ENCODE peak calls at places on chromosomes 2 and 18, in five cellular contexts. G is transverse colon, H is gastrocnemius medialis, K is IMR-90, W is A549. C is an unnamed sample.
A peak's percentile ranks its signal among the peaks of the same experiment; 100 is the strongest.

GRCh38 chr2:159879061-159879604 is 81.1 kb upstream of the CD302 start:
- DNase-seq in G (no peak), H (no peak), K (peak; percentile 70), W (no peak), C (no peak)

GRCh38 chr2:138207531-138207930 is 243.3 kb downstream of the HNMT start:
- DNase-seq in G (no peak), H (no peak), K (no peak), W (no peak), C (no peak)

GRCh38 chr2:197209742-197210408 is 100.7 kb downstream of the ANKRD44 start:
- DNase-seq in G (no peak), H (no peak), K (no peak), W (no peak), C (no peak)

GRCh38 chr2:216657963-216658362 is 24.7 kb downstream of the IGFBP2 start:
- DNase-seq in G (no peak), H (no peak), K (no peak), W (no peak), C (no peak)

GRCh38 chr2:109353806-109354745 is 225.1 kb downstream of the SH3RF3 start:
- DNase-seq in G (no peak), H (no peak), K (no peak), W (no peak), C (no peak)

GRCh38 chr2:227504700-227505099 is 32.7 kb downstream of the AGFG1 start:
- DNase-seq in G (no peak), H (no peak), K (no peak), W (no peak), C (no peak)

GRCh38 chr18:55603775-55604174 is 15.8 kb upstream of the TCF4 start:
- DNase-seq in G (no peak), H (no peak), K (no peak), W (no peak), C (no peak)

GRCh38 chr2:47026738-47027531 is 111.3 kb upstream of the MCFD2 start:
- DNase-seq in G (no peak), H (no peak), K (no peak), W (no peak), C (no peak)

GRCh38 chr2:54013996-54014395 is 43.2 kb upstream of the PSME4 start:
- DNase-seq in G (no peak), H (no peak), K (no peak), W (no peak), C (no peak)

GRCh38 chr2:207936380-207936779 is 88.9 kb downstream of the PLEKHM3 start:
- DNase-seq in G (no peak), H (no peak), K (no peak), W (no peak), C (no peak)

GRCh38 chr2:64582774-64583340 is 58.7 kb downstream of the AFTPH start:
- DNase-seq in G (no peak), H (no peak), K (no peak), W (no peak), C (no peak)

GRCh38 chr18:812123-812672 is at the start of gene YES1:
- DNase-seq in G (peak; percentile 84), H (peak; percentile 51), K (peak; percentile 61), W (peak; percentile 59), C (peak; percentile 68)

GRCh38 chr2:59395119-59395518 is 1154.0 kb upstream of the FANCL start:
- DNase-seq in G (no peak), H (no peak), K (no peak), W (no peak), C (no peak)

GRCh38 chr18:36316246-36316645 is 18.7 kb downstream of the FHOD3 start:
- DNase-seq in G (no peak), H (no peak), K (no peak), W (no peak), C (no peak)

GRCh38 chr2:237441605-237442004 is 27.6 kb upstream of the COL6A3 start:
- DNase-seq in G (no peak), H (no peak), K (peak; percentile 89), W (no peak), C (no peak)

GRCh38 chr2:232491139-232491780 is 3.6 kb upstream of the ECEL1 start:
- DNase-seq in G (no peak), H (no peak), K (no peak), W (no peak), C (no peak)

GRCh38 chr2:130183500-130184373 is 1.7 kb downstream of the MZT2B start:
- DNase-seq in G (no peak), H (no peak), K (peak; percentile 11), W (no peak), C (no peak)

GRCh38 chr2:226660524-226660923 is 139.1 kb downstream of the IRS1 start:
- DNase-seq in G (peak; percentile 42), H (peak; percentile 61), K (peak; percentile 85), W (no peak), C (no peak)

GRCh38 chr18:35005963-35006577 is 35.1 kb upstream of the MAPRE2 start:
- DNase-seq in G (no peak), H (no peak), K (peak; percentile 70), W (peak; percentile 42), C (no peak)

GRCh38 chr18:56380682-56381081 is 257.7 kb downstream of the TXNL1 start:
- DNase-seq in G (no peak), H (no peak), K (no peak), W (no peak), C (no peak)

DNA sequence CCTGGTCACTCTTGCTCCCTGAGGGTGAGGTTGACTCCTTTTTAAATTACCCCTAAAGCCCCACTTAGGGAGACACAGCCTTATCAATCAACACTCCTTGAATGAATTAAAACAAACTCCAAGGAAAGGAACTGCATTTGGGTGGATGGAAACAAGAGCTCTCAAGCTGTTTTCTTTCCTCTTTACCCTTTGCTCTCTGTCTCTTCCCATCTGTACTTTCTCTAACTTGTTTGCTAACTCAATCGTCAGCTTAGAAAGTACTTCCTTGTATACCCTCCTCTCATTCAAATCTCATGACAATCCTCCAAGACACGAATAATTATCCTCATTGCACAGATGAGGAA is 32.8 kb downstream of the ZFP36L2 start:
- DNase-seq in G (no peak), H (no peak), K (no peak), W (no peak), C (no peak)
- TF ChIP-seq POLR2A in G (no peak), H (no peak), K (no peak), W (no peak), C (no peak)

DNA sequence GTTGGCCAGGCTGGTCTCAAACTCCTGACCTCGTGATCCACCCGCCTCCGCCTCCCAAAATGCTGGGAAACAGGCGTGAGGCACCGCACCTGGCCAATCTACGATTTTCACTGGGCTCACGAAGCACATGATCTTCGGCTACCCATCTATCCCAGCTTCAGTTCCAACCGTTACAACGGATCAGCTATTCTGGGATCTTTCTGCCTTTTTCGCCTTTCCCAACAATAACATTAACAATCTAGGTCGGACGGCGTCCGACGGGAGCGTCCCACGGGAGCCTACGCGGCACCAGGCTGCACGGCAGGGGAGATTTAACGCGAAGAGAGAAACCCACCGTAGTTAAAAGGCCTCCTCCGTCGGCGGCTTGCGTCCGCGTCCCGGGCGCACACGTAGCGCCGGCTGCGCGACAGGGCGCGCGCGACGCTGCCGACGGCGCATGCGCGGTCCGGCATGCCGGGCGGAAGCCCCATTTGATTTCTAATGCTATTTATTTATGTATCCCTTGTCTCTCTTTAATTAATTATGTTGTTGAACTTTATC is at the start of gene MSL3B:
- DNase-seq in G (peak; percentile 47), H (no peak), K (peak; percentile 42), W (peak; percentile 64), C (no peak)
- TF ChIP-seq POLR2A in G (no peak), H (no peak), K (no peak), W (peak; percentile 72), C (no peak)

DNA sequence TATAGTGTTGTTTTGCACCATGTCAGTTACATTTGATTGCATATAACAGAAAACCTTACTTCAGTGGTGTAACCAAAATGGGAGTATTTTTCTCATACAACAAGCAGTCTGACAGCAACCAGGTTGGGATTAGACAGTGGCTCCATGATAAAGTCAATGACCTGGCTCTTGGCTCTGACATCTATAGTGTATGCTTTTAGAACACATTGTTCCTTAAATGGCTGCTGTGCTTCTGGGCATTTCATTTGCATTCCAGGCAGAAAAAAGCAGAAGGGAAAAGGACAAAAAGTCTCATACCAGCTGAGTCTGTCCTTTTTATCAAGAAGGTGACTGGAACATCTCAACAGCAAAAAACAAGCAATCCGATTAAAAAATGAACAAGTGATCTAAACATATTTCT is 10.2 kb downstream of the MERTK start:
- DNase-seq in G (no peak), H (no peak), K (no peak), W (no peak), C (no peak)
- TF ChIP-seq POLR2A in G (no peak), H (no peak), K (no peak), W (no peak), C (no peak)

GRCh38 chr2:218780851-218781690 is 876 bp upstream of the CYP27A1 start:
- DNase-seq in G (no peak), H (no peak), K (no peak), W (no peak), C (no peak)

GRCh38 chr2:218783612-218784169 is 1.7 kb downstream of the CYP27A1 start:
- DNase-seq in G (no peak), H (no peak), K (no peak), W (no peak), C (no peak)

GRCh38 chr2:218780026-218780425 is 1.9 kb upstream of the CYP27A1 start:
- DNase-seq in G (no peak), H (no peak), K (no peak), W (no peak), C (no peak)

GRCh38 chr2:218782529-218782845 is 540 bp downstream of the CYP27A1 start:
- DNase-seq in G (peak; percentile 34), H (no peak), K (no peak), W (no peak), C (no peak)

GRCh38 chr2:218781691-218782528 is at the start of gene CYP27A1:
- DNase-seq in G (peak; percentile 70), H (peak; percentile 24), K (no peak), W (no peak), C (no peak)
- TF ChIP-seq POLR2A in G (peak; percentile 60), H (peak; percentile 29), K (no peak), W (no peak), C (no peak)

GRCh38 chr2:217905395-217905794 is 97.4 kb downstream of the TNS1 start:
- DNase-seq in G (no peak), H (peak; percentile 83), K (no peak), W (no peak), C (no peak)
- TF ChIP-seq POLR2A in G (peak; percentile 34), H (peak; percentile 70), K (no peak), W (no peak), C (no peak)

GRCh38 chr18:22563098-22563707 is 145.5 kb upstream of the CTAGE1 start:
- DNase-seq in G (peak; percentile 35), H (no peak), K (peak; percentile 95), W (peak; percentile 82), C (peak; percentile 38)
- TF ChIP-seq POLR2A in G (no peak), H (no peak), K (peak; percentile 45), W (no peak), C (no peak)